ENCODE peak calls at places on chromosomes 7 and 10, in seven cellular contexts. U, L, M, G, H, E and O are unnamed samples. For H3K4me1, the result is how much of the 10 kb centered on the place peaks cover.

GRCh38 chr7:3805151-3805550 is 504.1 kb downstream of the SDK1 start:
- DNase-seq in G (no peak), H (no peak), M (no peak), U (no peak), L (no peak), E (no peak), O (peak)

GRCh38 chr7:127776776-127777390 is 124.9 kb downstream of the SND1 start:
- DNase-seq in E (no peak), H (no peak), G (no peak), M (no peak), U (no peak), L (no peak), O (no peak)

GRCh38 chr7:114916261-114916892 is 5.5 kb upstream of the MDFIC start:
- DNase-seq in U (no peak), H (no peak), E (no peak), L (no peak), M (no peak), G (no peak), O (no peak)

GRCh38 chr7:159096736-159097581 is 47.7 kb downstream of the VIPR2 start:
- DNase-seq in U (no peak), H (no peak), E (peak), L (no peak), M (no peak), G (peak), O (no peak)

GRCh38 chr10:25505466-25505865 is 330.7 kb downstream of the GPR158 start:
- DNase-seq in U (no peak), E (no peak), L (no peak), M (no peak), G (no peak), H (no peak), O (peak)

GRCh38 chr10:94194256-94194655 is 168.5 kb downstream of the NOC3L start:
- DNase-seq in G (no peak), H (no peak), M (no peak), U (no peak), E (no peak), L (no peak), O (no peak)

GRCh38 chr7:73769481-73770001 is 529 bp downstream of the CLDN3 start:
- DNase-seq in U (no peak), H (no peak), L (no peak), E (no peak), M (no peak), G (no peak), O (no peak)

GRCh38 chr10:72322280-72323058 is 32.2 kb downstream of the DNAJB12 start:
- DNase-seq in G (no peak), E (peak), H (no peak), L (peak), U (peak), M (peak), O (peak)

GRCh38 chr7:88321694-88322093 is 15.0 kb upstream of the STEAP4 start:
- DNase-seq in G (no peak), H (no peak), E (no peak), U (no peak), L (no peak), M (no peak), O (no peak)

GRCh38 chr7:63071396-63071795 is 927.3 kb upstream of the ZNF722 start:
- DNase-seq in G (no peak), M (no peak), U (no peak), H (no peak), E (no peak), L (no peak), O (no peak)

GRCh38 chr10:23804125-23804524 is 365.2 kb downstream of the OTUD1 start:
- DNase-seq in M (no peak), E (no peak), L (no peak), U (no peak), H (no peak), G (no peak), O (no peak)

GRCh38 chr10:103791291-103791690 is 64.1 kb downstream of the SH3PXD2A start:
- DNase-seq in G (no peak), U (no peak), H (no peak), M (no peak), L (no peak), E (no peak), O (no peak)

GRCh38 chr10:103792547-103792946 is 62.8 kb downstream of the SH3PXD2A start:
- DNase-seq in U (no peak), L (peak), M (no peak), G (no peak), H (no peak), E (no peak), O (no peak)

GRCh38 chr10:103790580-103790979 is 64.8 kb downstream of the SH3PXD2A start:
- DNase-seq in U (no peak), M (no peak), E (no peak), G (no peak), L (no peak), H (no peak), O (no peak)

GRCh38 chr10:103793429-103793828 is 61.9 kb downstream of the SH3PXD2A start:
- DNase-seq in H (no peak), G (no peak), M (no peak), E (no peak), L (no peak), U (no peak), O (no peak)

DNA sequence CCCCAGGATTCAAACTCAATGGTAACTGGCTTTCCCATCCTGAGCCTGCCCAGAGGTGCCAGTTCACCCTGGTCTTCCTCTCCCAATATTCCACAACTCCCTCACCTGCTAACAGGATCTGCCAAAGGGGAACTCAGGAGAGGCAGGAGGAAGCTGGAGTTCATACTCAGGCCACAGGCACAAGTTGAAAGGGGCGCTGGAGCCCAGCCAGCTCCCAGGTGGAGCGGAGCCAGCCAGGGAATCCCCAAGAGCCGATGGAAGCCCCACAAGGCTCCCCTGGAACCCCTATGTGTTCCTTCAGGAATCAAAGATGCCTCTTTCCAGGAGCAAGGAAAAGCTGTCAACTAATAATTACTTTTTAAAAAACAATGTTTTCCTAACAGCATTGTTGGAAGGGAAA is 63.5 kb downstream of the SH3PXD2A start:
- DNase-seq in L (no peak), U (no peak), M (no peak), G (no peak), E (no peak), H (no peak), O (no peak)
- H3K4me1 ChIP-seq in L (under half), U (under half), M (under half), G (under half), E (under half), H (under half), O (under half)

GRCh38 chr7:142557971-142558582 is 191.2 kb upstream of the PRSS1 start:
- DNase-seq in M (peak), G (peak), L (no peak), H (no peak), E (peak), U (no peak), O (peak)
- H3K4me1 ChIP-seq in M (under half), G (under half), L (half or more), H (under half), E (under half), U (under half), O (under half)

DNA sequence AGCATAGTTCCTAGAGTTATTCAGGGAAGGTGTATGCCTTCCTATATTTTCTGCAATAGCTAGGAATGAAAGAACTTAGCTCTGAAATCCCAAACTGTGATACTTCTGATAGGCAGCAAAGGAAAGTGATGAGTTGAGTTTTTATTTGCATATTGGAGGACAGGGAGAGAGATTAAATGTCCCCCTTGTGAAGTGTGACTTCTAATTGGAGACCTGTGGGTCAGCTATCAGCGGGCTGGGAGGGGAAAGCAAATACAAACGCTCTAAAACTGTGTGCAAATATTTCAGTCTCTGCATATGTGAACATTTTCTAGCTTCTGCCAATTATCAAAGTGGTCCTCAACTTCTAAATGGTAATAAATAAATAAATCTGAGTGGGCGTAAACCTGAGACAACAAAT is 203.3 kb downstream of the CACNB2 start:
- DNase-seq in U (no peak), L (no peak), M (no peak), H (no peak), G (no peak), E (no peak), O (no peak)
- H3K4me1 ChIP-seq in U (under half), L (under half), M (under half), H (under half), G (under half), E (under half), O (under half)

GRCh38 chr10:88895252-88895651 is 15.2 kb downstream of the STAMBPL1 start:
- DNase-seq in U (no peak), M (no peak), H (no peak), G (no peak), E (no peak), L (no peak), O (no peak)

GRCh38 chr10:88893611-88894010 is 13.6 kb downstream of the STAMBPL1 start:
- DNase-seq in G (no peak), U (no peak), L (no peak), M (no peak), H (no peak), E (peak), O (no peak)

GRCh38 chr10:88889559-88890337 is 9.7 kb downstream of the STAMBPL1 start:
- DNase-seq in E (no peak), H (no peak), M (no peak), U (no peak), G (no peak), L (no peak), O (no peak)

GRCh38 chr10:88890681-88891371 is 10.8 kb downstream of the STAMBPL1 start:
- DNase-seq in L (no peak), U (no peak), G (no peak), M (no peak), H (no peak), E (no peak), O (no peak)

GRCh38 chr10:88892223-88892967 is 12.3 kb downstream of the STAMBPL1 start:
- DNase-seq in H (no peak), L (no peak), U (no peak), M (no peak), E (no peak), G (no peak), O (no peak)
- H3K4me1 ChIP-seq in H (under half), L (under half), U (under half), M (under half), E (under half), G (under half), O (under half)

GRCh38 chr10:97546441-97547340 is 25.9 kb upstream of the ANKRD2 start:
- DNase-seq in E (no peak), H (no peak), M (no peak), L (no peak), G (no peak), U (no peak), O (no peak)
- H3K4me1 ChIP-seq in E (half or more), H (under half), M (under half), L (under half), G (under half), U (under half), O (under half)